ENCODE peak calls at places on chromosomes 16 and 17, in five cellular contexts. F is AG08395, X is epithelial cell of esophagus, D is A549, L is kidney glomerular epithelial cell. G is an unnamed sample.
A peak's percentile ranks its signal among the peaks of the same experiment; 100 is the strongest.

GRCh38 chr17:8103549-8103948 is 14.8 kb downstream of the ALOXE3 start:
- DNase-seq in D (no peak), F (no peak), X (peak; percentile 81), L (no peak), G (no peak)

GRCh38 chr16:22665048-22665797 is 148.7 kb upstream of the HS3ST2 start:
- DNase-seq in X (no peak), D (no peak), F (no peak), L (no peak), G (no peak)

GRCh38 chr17:39676198-39676819 is 8.1 kb downstream of the PNMT start:
- DNase-seq in L (no peak), X (peak; percentile 44), F (no peak), D (no peak), G (no peak)

GRCh38 chr17:39246274-39246673 is 20.5 kb upstream of the STAC2 start:
- DNase-seq in X (no peak), D (no peak), L (no peak), F (no peak), G (no peak)

GRCh38 chr17:14346801-14347200 is 45.9 kb downstream of the HS3ST3B1 start:
- DNase-seq in L (no peak), F (no peak), X (no peak), D (no peak), G (no peak)

GRCh38 chr16:10876305-10876704 is 697 bp upstream of the CIITA start:
- DNase-seq in D (no peak), L (no peak), X (no peak), F (no peak), G (no peak)

GRCh38 chr16:89936981-89937380 is 11.6 kb upstream of the DEF8 start:
- DNase-seq in F (no peak), L (no peak), X (no peak), D (no peak), G (no peak)

GRCh38 chr17:16446338-16446983 is 31.1 kb downstream of the TRPV2 start:
- DNase-seq in L (no peak), X (no peak), F (no peak), D (no peak), G (peak; percentile 56)

GRCh38 chr16:8623634-8624033 is 2.1 kb downstream of the METTL22 start:
- DNase-seq in F (peak; percentile 55), X (peak; percentile 56), L (no peak), D (no peak), G (no peak)

GRCh38 chr16:546909-547770 is 13.1 kb upstream of the PRR35 start:
- DNase-seq in F (peak; percentile 55), L (no peak), D (no peak), X (peak; percentile 61), G (no peak)

GRCh38 chr17:74466785-74467158 is 338 bp downstream of the CD300A start:
- DNase-seq in X (no peak), L (no peak), F (no peak), D (no peak), G (no peak)

GRCh38 chr17:82238562-82239201 is 9.8 kb downstream of the SLC16A3 start:
- DNase-seq in D (no peak), L (peak; percentile 51), F (peak; percentile 75), X (peak; percentile 94), G (no peak)

G was measured in HAP-1.